ENCODE peak calls at places on chromosomes 5 and 9, in eight cellular contexts. S, U, Q, B, E, M, I and H are unnamed samples.

GRCh38 chr5:171152382-171152781 is 156.7 kb upstream of the TLX3 start:
- ATAC-seq in S (peak), U (peak), Q (no peak), B (no peak), E (peak), M (no peak), I (peak), H (no peak)

GRCh38 chr5:82159014-82159413 is 119.1 kb downstream of the RPS23 start:
- ATAC-seq in S (no peak), U (no peak), Q (no peak), B (no peak), E (peak), M (no peak), I (no peak), H (no peak)

GRCh38 chr5:180744253-180744652 is 4.4 kb upstream of the OR2Y1 start:
- ATAC-seq in S (no peak), U (no peak), Q (no peak), B (no peak), E (no peak), M (no peak), I (no peak), H (no peak)

GRCh38 chr5:168822248-168822744 is 243.1 kb upstream of the PANK3 start:
- ATAC-seq in S (no peak), U (no peak), Q (no peak), B (peak), E (no peak), M (no peak), I (no peak), H (no peak)

GRCh38 chr9:88952976-88953375 is 38.3 kb upstream of the S1PR3 start:
- ATAC-seq in S (no peak), U (no peak), Q (peak), B (no peak), E (no peak), M (no peak), I (no peak), H (no peak)

GRCh38 chr5:116583823-116584222 is 9.2 kb upstream of the SEMA6A start:
- ATAC-seq in S (no peak), U (no peak), Q (no peak), B (no peak), E (no peak), M (no peak), I (no peak), H (no peak)

GRCh38 chr9:5500441-5501235 is 9.7 kb upstream of the PDCD1LG2 start:
- ATAC-seq in S (no peak), U (no peak), Q (peak), B (no peak), E (no peak), M (no peak), I (peak), H (no peak)

GRCh38 chr5:158376679-158377078 is 517.7 kb upstream of the CLINT1 start:
- ATAC-seq in S (no peak), U (no peak), Q (no peak), B (no peak), E (no peak), M (no peak), I (no peak), H (no peak)

GRCh38 chr9:86201474-86202337 is 57.8 kb downstream of the C9orf153 start:
- ATAC-seq in S (peak), U (peak), Q (no peak), B (peak), E (peak), M (peak), I (no peak), H (no peak)

GRCh38 chr9:136364942-136365774 is 1.6 kb upstream of the DNLZ start:
- ATAC-seq in S (no peak), U (no peak), Q (no peak), B (no peak), E (no peak), M (peak), I (peak), H (no peak)

GRCh38 chr9:136363106-136363605 is 388 bp downstream of the DNLZ start:
- ATAC-seq in S (peak), U (peak), Q (peak), B (peak), E (peak), M (peak), I (peak), H (peak)

GRCh38 chr9:136364369-136364748 is 815 bp upstream of the DNLZ start:
- ATAC-seq in S (no peak), U (no peak), Q (no peak), B (no peak), E (no peak), M (peak), I (no peak), H (no peak)

GRCh38 chr9:136362450-136362784 is 1.1 kb downstream of the DNLZ start:
- ATAC-seq in S (no peak), U (no peak), Q (no peak), B (no peak), E (no peak), M (no peak), I (no peak), H (no peak)

DNA sequence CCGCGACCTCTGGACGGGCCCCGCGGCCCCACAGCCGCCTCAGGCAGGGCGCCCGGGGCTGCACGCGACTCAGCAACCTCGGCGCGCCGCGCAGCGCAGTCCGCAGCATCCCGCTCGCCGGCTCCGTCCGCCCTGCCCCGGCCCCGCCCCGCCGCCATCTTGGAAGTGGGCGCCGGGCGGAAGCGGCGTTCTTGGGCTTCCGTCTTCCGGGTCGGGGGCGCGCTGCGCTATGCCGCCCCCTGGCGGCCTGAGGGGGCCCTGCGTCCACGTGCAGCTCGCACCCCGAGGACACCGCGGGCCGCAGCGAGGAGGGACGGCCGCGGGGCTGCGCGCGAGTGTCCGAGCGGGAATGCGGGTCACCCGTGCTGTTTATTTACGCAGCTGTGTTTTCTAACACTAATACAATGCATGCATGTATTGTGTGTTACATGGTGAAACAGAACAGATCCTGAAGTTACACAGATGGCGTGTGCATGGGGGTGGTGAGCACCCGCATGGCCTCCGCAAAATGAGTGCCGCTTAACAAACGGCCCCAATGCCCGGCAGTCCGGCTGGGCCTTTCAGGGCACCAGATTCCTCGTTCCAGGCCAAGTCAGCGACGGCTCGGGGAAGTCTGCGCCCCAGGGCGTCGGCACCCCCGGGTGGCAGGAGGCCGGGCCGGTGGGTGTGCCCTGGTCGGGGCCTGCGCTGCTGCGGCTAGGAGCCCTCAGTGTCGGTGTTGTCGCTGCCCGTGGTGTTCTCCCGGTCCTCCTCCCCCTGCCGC is at the start of gene DNLZ:
- ATAC-seq in S (peak), U (peak), Q (peak), B (peak), E (peak), M (peak), I (peak), H (peak)
- TF ChIP-seq POLR2AphosphoS5 in S (peak), U (no peak), Q (no peak), B (peak), E (no peak), M (peak), I (peak), H (no peak)

GRCh38 chr9:113531919-113532808 is 68.6 kb downstream of the RGS3 start:
- ATAC-seq in S (no peak), U (no peak), Q (no peak), B (no peak), E (no peak), M (no peak), I (no peak), H (no peak)
- TF ChIP-seq CTCF in S (no peak), U (no peak), Q (no peak), B (no peak), E (no peak), M (no peak), I (no peak), H (no peak)

GRCh38 chr5:172859966-172860365 is 25.9 kb downstream of the ERGIC1 start:
- ATAC-seq in S (no peak), U (no peak), Q (no peak), B (no peak), E (no peak), M (no peak), I (no peak), H (no peak)

GRCh38 chr5:172860520-172861443 is 26.7 kb downstream of the ERGIC1 start:
- ATAC-seq in S (peak), U (no peak), Q (peak), B (no peak), E (no peak), M (peak), I (no peak), H (peak)

GRCh38 chr5:172857982-172858381 is 23.9 kb downstream of the ERGIC1 start:
- ATAC-seq in S (peak), U (no peak), Q (no peak), B (no peak), E (no peak), M (no peak), I (no peak), H (no peak)

GRCh38 chr5:172858511-172858989 is 24.5 kb downstream of the ERGIC1 start:
- ATAC-seq in S (peak), U (peak), Q (peak), B (no peak), E (no peak), M (no peak), I (peak), H (no peak)

DNA sequence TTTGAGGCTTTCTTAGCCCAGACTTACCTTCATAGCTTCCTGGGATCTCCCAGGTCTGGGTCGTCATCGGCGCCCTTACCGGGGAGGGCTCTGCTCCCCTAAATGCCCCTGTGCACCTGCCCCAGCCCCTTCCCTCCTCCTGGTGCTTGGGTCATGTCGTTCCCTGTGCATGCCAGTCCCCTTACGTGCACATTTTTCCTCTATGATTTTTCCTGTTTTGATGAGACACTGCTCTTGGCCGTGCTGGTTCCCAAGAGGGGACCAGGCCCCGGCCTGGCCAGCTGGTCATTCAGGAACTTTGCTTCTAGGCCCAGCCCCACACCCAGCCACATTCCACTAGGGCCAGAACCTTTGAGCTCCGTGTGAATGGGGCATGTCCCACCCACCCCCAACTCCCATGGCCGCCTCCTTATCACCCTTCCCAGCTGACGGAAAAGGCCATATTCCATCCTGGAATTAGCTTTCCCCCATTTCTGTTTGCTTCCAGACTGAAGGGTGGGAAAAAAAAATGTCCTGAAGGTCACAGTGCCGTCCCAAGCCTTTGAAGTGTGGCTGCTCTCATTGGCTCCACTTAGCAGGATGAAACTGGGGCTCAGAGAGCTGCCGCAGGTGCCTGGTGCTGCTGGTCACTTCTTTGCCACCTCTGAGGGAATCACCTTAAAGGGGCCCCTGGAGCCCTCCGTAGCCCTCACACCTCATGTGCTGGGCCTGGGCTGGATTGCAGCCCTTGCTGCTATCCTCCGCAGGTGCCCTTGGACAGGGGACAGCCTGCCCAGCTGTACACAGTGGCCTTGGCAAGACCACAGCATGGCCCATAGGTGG is 25.1 kb downstream of the ERGIC1 start:
- ATAC-seq in S (peak), U (peak), Q (peak), B (no peak), E (no peak), M (peak), I (no peak), H (peak)
- TF ChIP-seq POLR2AphosphoS5 in S (peak), U (peak), Q (peak), B (no peak), E (no peak), M (no peak), I (no peak), H (peak)

DNA sequence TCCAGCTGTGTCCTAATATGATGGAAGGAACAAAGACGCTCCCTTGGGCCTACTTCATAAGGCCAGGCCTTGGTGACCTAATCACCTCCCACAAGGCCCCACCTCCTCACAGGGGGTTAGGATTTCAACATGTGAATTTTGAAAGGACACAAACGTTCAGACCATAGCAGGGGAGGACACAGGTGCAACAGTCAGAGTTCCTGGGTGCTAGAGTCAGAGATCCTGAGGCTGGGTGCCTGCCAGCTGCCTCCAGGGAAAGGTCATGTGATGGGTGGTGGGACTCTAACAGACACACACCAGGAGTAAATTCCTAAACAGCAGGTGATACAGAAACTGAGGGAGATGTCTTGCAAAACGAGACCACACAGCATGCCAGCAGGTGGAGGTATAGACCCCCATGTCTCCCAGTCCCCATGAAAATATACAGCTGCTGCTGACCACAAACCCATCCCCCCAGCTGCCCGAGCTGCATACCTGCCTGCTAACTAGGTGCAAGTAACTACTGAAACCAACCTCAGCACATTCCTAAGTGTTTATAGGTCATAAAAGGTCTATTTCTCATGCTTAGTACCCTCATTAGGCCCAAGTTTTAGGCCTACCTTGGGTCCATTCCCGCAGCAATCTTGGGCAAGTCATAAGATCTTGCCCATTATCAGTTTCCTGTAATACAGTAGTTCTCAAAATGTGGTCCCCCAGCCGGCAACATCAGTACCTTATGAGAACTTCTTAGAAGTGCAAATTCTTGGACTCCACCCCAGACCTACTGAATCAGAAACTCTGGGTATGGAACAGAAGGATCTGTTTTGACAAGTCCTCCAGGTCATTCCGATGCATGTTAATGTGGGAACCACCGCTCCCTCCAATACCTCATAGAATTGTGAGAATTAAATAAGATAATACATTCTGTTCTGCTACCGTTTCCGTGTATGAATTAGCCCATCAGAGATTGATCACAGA is 245.3 kb downstream of the ENC1 start:
- ATAC-seq in S (no peak), U (peak), Q (peak), B (peak), E (peak), M (peak), I (no peak), H (peak)
- TF ChIP-seq CTCF in S (no peak), U (peak), Q (no peak), B (peak), E (peak), M (peak), I (peak), H (no peak)

GRCh38 chr5:149367249-149367971 is 9.6 kb downstream of the PCYOX1L start:
- ATAC-seq in S (peak), U (peak), Q (peak), B (peak), E (peak), M (peak), I (peak), H (peak)
- TF ChIP-seq POLR2AphosphoS5 in S (no peak), U (no peak), Q (no peak), B (no peak), E (no peak), M (no peak), I (no peak), H (peak)

GRCh38 chr9:81682177-81682576 is 7.2 kb downstream of the TLE1 start:
- ATAC-seq in S (no peak), U (no peak), Q (no peak), B (no peak), E (no peak), M (no peak), I (no peak), H (no peak)
- TF ChIP-seq CTCF in S (no peak), U (no peak), Q (no peak), B (no peak), E (no peak), M (no peak), I (no peak), H (no peak)

DNA sequence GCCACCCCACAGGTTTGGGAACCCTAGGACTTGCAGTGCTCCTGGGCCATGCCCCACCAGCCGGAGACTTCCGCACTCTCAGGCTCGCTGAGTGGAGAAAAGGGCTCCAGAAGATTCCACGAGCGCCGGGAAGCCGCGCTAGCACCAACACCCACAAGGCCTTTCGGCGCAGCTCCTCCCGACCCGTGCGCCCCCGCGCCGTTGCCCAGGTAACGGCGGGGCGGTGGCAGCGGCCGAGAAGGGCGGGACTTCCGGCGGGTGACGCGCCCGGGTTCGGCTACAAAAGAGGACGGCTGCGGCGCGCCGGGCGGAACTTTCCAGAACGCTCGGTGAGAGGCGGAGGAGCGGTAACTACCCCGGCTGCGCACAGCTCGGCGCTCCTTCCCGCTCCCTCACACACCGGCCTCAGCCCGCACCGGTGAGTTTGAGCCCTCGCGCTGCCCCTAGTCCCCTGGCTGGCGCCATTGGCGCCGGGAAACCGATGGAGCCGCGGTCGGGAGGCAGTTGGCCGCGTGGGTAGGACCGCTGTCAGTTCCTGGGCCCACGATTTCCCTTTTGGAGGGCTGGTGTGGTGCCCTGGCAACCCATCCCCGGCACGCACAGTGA is at the start of gene DNAJA1:
- ATAC-seq in S (peak), U (peak), Q (peak), B (peak), E (peak), M (peak), I (peak), H (peak)
- TF ChIP-seq POLR2AphosphoS5 in S (peak), U (peak), Q (peak), B (peak), E (peak), M (peak), I (peak), H (peak)

DNA sequence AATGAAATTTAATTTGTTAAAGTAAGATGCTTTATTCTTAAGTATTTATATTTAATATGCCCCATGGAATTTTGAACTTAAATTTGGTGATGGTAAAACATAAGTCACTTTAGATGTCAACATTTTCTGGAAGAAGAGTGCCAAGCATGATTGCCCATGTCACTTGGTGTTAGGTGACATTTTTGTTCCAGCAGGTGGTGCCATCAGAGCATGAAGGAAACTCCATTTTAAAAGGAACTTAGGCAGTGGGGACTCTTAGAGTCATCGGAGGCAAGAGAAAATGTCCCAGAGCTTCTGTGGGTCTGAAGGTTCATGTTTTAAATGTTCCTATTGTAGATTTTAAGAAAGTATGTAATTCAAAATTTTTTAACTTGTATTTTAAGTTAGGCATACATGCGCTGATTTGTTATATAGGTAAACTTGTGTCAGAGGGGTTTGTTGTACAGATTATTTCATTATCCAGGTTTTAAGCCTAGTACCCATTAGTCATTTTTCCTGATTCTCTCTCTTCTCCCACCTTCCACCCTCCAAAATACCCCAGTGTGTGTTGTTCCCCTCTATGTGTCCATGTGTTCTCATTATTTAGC is 789.3 kb downstream of the SEMA5A start:
- ATAC-seq in S (peak), U (no peak), Q (no peak), B (no peak), E (no peak), M (peak), I (no peak), H (no peak)
- TF ChIP-seq CTCF in S (peak), U (peak), Q (peak), B (peak), E (no peak), M (peak), I (no peak), H (no peak)